ENCODE peak calls at places on chromosomes 1 and 21, in ten cellular contexts. Y is iris pigment epithelial cell; W is activated CD8-positive, alpha-beta memory T cell treated with anti-CD3 and anti-CD28 coated beads for 48 hours; G is HT1080; C is Daoy; H is naive thymus-derived CD8-positive, alpha-beta T cell; R is Peyer's patch; N is body of pancreas; X is stimulated activated CD8-positive, alpha-beta memory T cell treated with anti-CD3 and anti-CD28 coated beads, Interleukin-7, amount 100 ng/mL, for 4 hours; B is NB4. M is an unnamed sample.

GRCh38 chr1:247576514-247576913 is 11.6 kb upstream of the OR2G2 start:
- DNase-seq in Y (peak), W (no peak), G (peak), C (no peak), H (no peak), R (no peak), N (no peak), X (no peak), B (peak), M (no peak)

GRCh38 chr1:210132582-210132981 is 100.0 kb upstream of the SERTAD4 start:
- DNase-seq in Y (peak), W (no peak), G (no peak), C (peak), H (no peak), R (no peak), N (no peak), X (no peak), B (peak), M (no peak)

GRCh38 chr1:7581754-7582264 is 189.3 kb upstream of the VAMP3 start:
- DNase-seq in Y (no peak), W (no peak), G (no peak), C (no peak), H (no peak), R (no peak), N (peak), X (no peak), B (no peak), M (no peak)

GRCh38 chr1:96872757-96873156 is 151.2 kb downstream of the PTBP2 start:
- DNase-seq in Y (no peak), W (no peak), G (no peak), C (no peak), H (no peak), R (no peak), N (no peak), X (no peak), B (no peak), M (no peak)

GRCh38 chr1:181390350-181391080 is 92.8 kb upstream of the CACNA1E start:
- DNase-seq in Y (no peak), W (no peak), G (no peak), C (peak), H (no peak), R (no peak), N (peak), X (no peak), B (no peak), M (no peak)

GRCh38 chr1:208652300-208653160 is 408.3 kb upstream of the PLXNA2 start:
- DNase-seq in Y (peak), W (no peak), G (peak), C (peak), H (no peak), R (peak), N (peak), X (no peak), B (peak), M (peak)

GRCh38 chr1:192559115-192560006 is 16.2 kb upstream of the RGS1 start:
- DNase-seq in Y (peak), W (no peak), G (peak), C (peak), H (no peak), R (no peak), N (no peak), X (no peak), B (no peak), M (no peak)

GRCh38 chr1:233446935-233447334 is 119.4 kb downstream of the MAP3K21 start:
- DNase-seq in Y (no peak), W (no peak), G (no peak), C (no peak), H (no peak), R (no peak), N (no peak), X (no peak), B (no peak), M (no peak)

GRCh38 chr1:93839307-93839706 is 39.7 kb downstream of the DNTTIP2 start:
- DNase-seq in Y (peak), W (no peak), G (peak), C (peak), H (no peak), R (no peak), N (no peak), X (no peak), B (peak), M (no peak)

GRCh38 chr1:151511636-151512215 is 539 bp downstream of the CGN start:
- DNase-seq in Y (no peak), W (peak), G (peak), C (peak), H (peak), R (peak), N (peak), X (no peak), B (peak), M (peak)

GRCh38 chr1:28028873-28029654 is 59.3 kb downstream of the EYA3 start:
- DNase-seq in Y (peak), W (no peak), G (no peak), C (no peak), H (no peak), R (no peak), N (no peak), X (no peak), B (no peak), M (no peak)

GRCh38 chr21:34986561-34987533 is 62.3 kb downstream of the RUNX1 start:
- DNase-seq in Y (peak), W (peak), G (peak), C (peak), H (peak), R (peak), N (no peak), X (peak), B (peak), M (no peak)

GRCh38 chr1:153032677-153033308 is 1.8 kb downstream of the SPRR1B start:
- DNase-seq in Y (peak), W (no peak), G (peak), C (peak), H (no peak), R (no peak), N (no peak), X (no peak), B (peak), M (no peak)

GRCh38 chr1:192522673-192523072 is 52.9 kb upstream of the RGS1 start:
- DNase-seq in Y (no peak), W (no peak), G (peak), C (no peak), H (no peak), R (no peak), N (no peak), X (no peak), B (no peak), M (no peak)

GRCh38 chr1:64986903-64987871 is 20.8 kb upstream of the JAK1 start:
- DNase-seq in Y (peak), W (no peak), G (no peak), C (no peak), H (no peak), R (no peak), N (peak), X (no peak), B (peak), M (peak)

GRCh38 chr1:176462671-176463225 is at the start of gene PAPPA2:
- DNase-seq in Y (no peak), W (no peak), G (no peak), C (no peak), H (no peak), R (no peak), N (no peak), X (no peak), B (no peak), M (no peak)

GRCh38 chr21:35511298-35512162 is 462.4 kb upstream of the RUNX1 start:
- DNase-seq in Y (peak), W (no peak), G (peak), C (peak), H (no peak), R (no peak), N (no peak), X (no peak), B (peak), M (no peak)

M was measured in Caco-2.